ENCODE peak calls at places on chromosome 19, in four cellular contexts. One of them, this sample, is unnamed.

GRCh38 chr19:743168-743687 is 7.7 kb upstream of the MISP start:
- DNase-seq in cardiac muscle cell: peak; percentile 46
- DNase-seq in choroid plexus epithelial cell: peak; percentile 33
- DNase-seq in lower lobe of right lung: peak; percentile 72
- DNase-seq in this sample: no peak

GRCh38 chr19:11539495-11540365 is 1.1 kb downstream of the CNN1 start:
- DNase-seq in lower lobe of right lung: no peak
- DNase-seq in cardiac muscle cell: peak; percentile 55
- DNase-seq in choroid plexus epithelial cell: peak; percentile 39
- DNase-seq in this sample: no peak

GRCh38 chr19:28443361-28443760 is 769.6 kb downstream of the UQCRFS1 start:
- DNase-seq in choroid plexus epithelial cell: peak; percentile 73
- DNase-seq in cardiac muscle cell: no peak
- DNase-seq in lower lobe of right lung: no peak
- DNase-seq in this sample: no peak

GRCh38 chr19:3061214-3062161 is 807 bp downstream of the TLE5 start:
- DNase-seq in choroid plexus epithelial cell: peak; percentile 34
- DNase-seq in lower lobe of right lung: peak; percentile 70
- DNase-seq in cardiac muscle cell: peak; percentile 60
- DNase-seq in this sample: no peak

GRCh38 chr19:44303976-44304568 is 753 bp downstream of the ZNF235 start:
- DNase-seq in lower lobe of right lung: no peak
- DNase-seq in cardiac muscle cell: no peak
- DNase-seq in choroid plexus epithelial cell: no peak
- DNase-seq in this sample: no peak

GRCh38 chr19:36819130-36819630 is 19.0 kb downstream of the ZNF790 start:
- DNase-seq in lower lobe of right lung: no peak
- DNase-seq in choroid plexus epithelial cell: peak; percentile 3
- DNase-seq in cardiac muscle cell: no peak
- DNase-seq in this sample: no peak

GRCh38 chr19:1317274-1317673 is 31.6 kb downstream of the EFNA2 start:
- DNase-seq in lower lobe of right lung: no peak
- DNase-seq in choroid plexus epithelial cell: no peak
- DNase-seq in cardiac muscle cell: no peak
- DNase-seq in this sample: no peak

GRCh38 chr19:595326-596262 is 5.9 kb downstream of the HCN2 start:
- DNase-seq in choroid plexus epithelial cell: no peak
- DNase-seq in cardiac muscle cell: no peak
- DNase-seq in lower lobe of right lung: no peak
- DNase-seq in this sample: no peak

GRCh38 chr19:8626823-8627222 is 3.6 kb upstream of the NFILZ start:
- DNase-seq in cardiac muscle cell: no peak
- DNase-seq in choroid plexus epithelial cell: no peak
- DNase-seq in lower lobe of right lung: no peak
- DNase-seq in this sample: no peak

DNA sequence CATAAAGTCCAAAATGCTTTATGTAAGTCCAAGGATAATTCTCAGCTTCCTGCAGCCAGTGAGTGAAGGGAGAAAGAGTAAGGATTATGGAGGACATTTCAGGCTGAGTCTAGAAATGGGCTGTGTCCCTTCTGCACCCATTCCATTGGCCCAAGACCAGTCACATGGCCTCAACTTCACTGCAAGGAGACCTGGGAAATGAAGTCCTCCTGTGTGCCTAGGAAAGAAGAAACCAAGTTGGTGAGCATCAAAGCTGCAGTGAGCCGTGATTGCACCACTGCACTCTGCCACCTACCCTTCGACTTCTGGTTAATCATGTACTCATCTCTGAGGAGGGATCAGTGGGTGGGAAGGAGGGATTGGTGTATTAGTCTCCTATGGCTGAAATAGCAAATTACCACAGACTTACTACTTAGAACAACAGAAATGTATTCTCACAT is 3.6 kb upstream of the CD37 start:
- DNase-seq in cardiac muscle cell: peak; percentile 69
- DNase-seq in choroid plexus epithelial cell: peak; percentile 83
- DNase-seq in lower lobe of right lung: no peak
- DNase-seq in this sample: no peak
- H3K4me3 ChIP-seq in cardiac muscle cell: no peak overlapping the region
- H3K4me3 ChIP-seq in choroid plexus epithelial cell: no peak overlapping the region
- H3K4me3 ChIP-seq in lower lobe of right lung: no peak overlapping the region
- H3K4me3 ChIP-seq in this sample: no peak overlapping the region

GRCh38 chr19:12657966-12658365 is 8.6 kb downstream of the MAN2B1 start:
- DNase-seq in choroid plexus epithelial cell: no peak
- DNase-seq in cardiac muscle cell: no peak
- DNase-seq in lower lobe of right lung: no peak
- DNase-seq in this sample: no peak
- TF ChIP-seq CTCF in choroid plexus epithelial cell: peak; percentile 3
- TF ChIP-seq CTCF in cardiac muscle cell: no peak
- TF ChIP-seq CTCF in lower lobe of right lung: no peak
- TF ChIP-seq CTCF in this sample: no peak

DNA sequence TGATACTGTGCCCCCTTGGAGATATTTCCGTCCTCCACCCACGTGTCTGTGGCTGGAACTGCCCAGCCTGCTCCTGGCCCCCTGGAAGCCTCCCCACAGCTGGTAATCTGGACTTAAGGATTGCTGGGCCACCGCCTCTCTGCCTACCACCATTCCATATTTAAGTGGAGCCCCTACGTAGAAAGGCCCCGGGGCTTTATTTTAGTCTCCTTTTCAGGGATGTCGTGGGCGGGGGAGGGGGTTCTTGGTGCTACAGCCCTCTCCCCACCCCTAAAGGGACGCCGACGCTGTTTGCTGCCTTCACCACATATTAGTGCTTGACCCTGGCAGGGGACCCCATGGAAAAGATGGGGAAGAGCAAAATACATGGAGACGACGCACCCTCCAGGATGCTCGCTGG is 2.7 kb upstream of the NOP53 start:
- DNase-seq in lower lobe of right lung: no peak
- DNase-seq in choroid plexus epithelial cell: peak; percentile 53
- DNase-seq in cardiac muscle cell: peak; percentile 53
- DNase-seq in this sample: no peak
- H3K4me3 ChIP-seq in lower lobe of right lung: peak overlapping the region; percentile 55
- H3K4me3 ChIP-seq in choroid plexus epithelial cell: peak overlapping the region; percentile 32
- H3K4me3 ChIP-seq in cardiac muscle cell: no peak overlapping the region
- H3K4me3 ChIP-seq in this sample: peak overlapping the region; percentile 17

GRCh38 chr19:10270616-10271394 is at the start of gene ICAM1:
- DNase-seq in lower lobe of right lung: peak; percentile 92
- DNase-seq in cardiac muscle cell: peak; percentile 95
- DNase-seq in choroid plexus epithelial cell: peak; percentile 95
- DNase-seq in this sample: no peak
- TF ChIP-seq CTCF in lower lobe of right lung: peak; percentile 26
- TF ChIP-seq CTCF in cardiac muscle cell: no peak
- TF ChIP-seq CTCF in choroid plexus epithelial cell: no peak
- TF ChIP-seq CTCF in this sample: no peak